ENCODE peak calls at places on chromosomes 12 and 14, in six cellular contexts. One of them, this sample, is unnamed.

GRCh38 chr12:92121826-92122225 is 23.8 kb downstream of the BTG1 start:
- DNase-seq in NCI-H1092: no peak
- DNase-seq in neural progenitor cell: no peak
- DNase-seq in CD4-positive, alpha-beta memory T cell: no peak
- DNase-seq in NCI-H345: no peak
- DNase-seq in stimulated activated CD4-positive, alpha-beta T cell treated with anti-CD3 and anti-CD28 coated beads, Interleukin-2, amount 100 ng/mL, for 4 hours: no peak
- DNase-seq in this sample: no peak

GRCh38 chr12:30613119-30613830 is 82.4 kb downstream of the IPO8 start:
- DNase-seq in CD4-positive, alpha-beta memory T cell: no peak
- DNase-seq in neural progenitor cell: peak; percentile 40
- DNase-seq in stimulated activated CD4-positive, alpha-beta T cell treated with anti-CD3 and anti-CD28 coated beads, Interleukin-2, amount 100 ng/mL, for 4 hours: no peak
- DNase-seq in NCI-H345: no peak
- DNase-seq in NCI-H1092: no peak
- DNase-seq in this sample: no peak

GRCh38 chr14:91084516-91084915 is 24.1 kb upstream of the RPS6KA5 start:
- DNase-seq in stimulated activated CD4-positive, alpha-beta T cell treated with anti-CD3 and anti-CD28 coated beads, Interleukin-2, amount 100 ng/mL, for 4 hours: no peak
- DNase-seq in NCI-H1092: no peak
- DNase-seq in CD4-positive, alpha-beta memory T cell: no peak
- DNase-seq in neural progenitor cell: no peak
- DNase-seq in NCI-H345: no peak
- DNase-seq in this sample: no peak

GRCh38 chr14:75274899-75275569 is 3.6 kb upstream of the FOS start:
- DNase-seq in stimulated activated CD4-positive, alpha-beta T cell treated with anti-CD3 and anti-CD28 coated beads, Interleukin-2, amount 100 ng/mL, for 4 hours: no peak
- DNase-seq in NCI-H1092: no peak
- DNase-seq in CD4-positive, alpha-beta memory T cell: peak; percentile 87
- DNase-seq in neural progenitor cell: no peak
- DNase-seq in NCI-H345: no peak
- DNase-seq in this sample: peak; percentile 92

GRCh38 chr14:94754391-94754942 is 15.4 kb downstream of the GSC start:
- DNase-seq in CD4-positive, alpha-beta memory T cell: no peak
- DNase-seq in NCI-H345: no peak
- DNase-seq in neural progenitor cell: no peak
- DNase-seq in stimulated activated CD4-positive, alpha-beta T cell treated with anti-CD3 and anti-CD28 coated beads, Interleukin-2, amount 100 ng/mL, for 4 hours: no peak
- DNase-seq in NCI-H1092: no peak
- DNase-seq in this sample: no peak

GRCh38 chr12:88391556-88391955 is 188.7 kb downstream of the KITLG start:
- DNase-seq in CD4-positive, alpha-beta memory T cell: no peak
- DNase-seq in neural progenitor cell: no peak
- DNase-seq in NCI-H345: no peak
- DNase-seq in stimulated activated CD4-positive, alpha-beta T cell treated with anti-CD3 and anti-CD28 coated beads, Interleukin-2, amount 100 ng/mL, for 4 hours: no peak
- DNase-seq in NCI-H1092: no peak
- DNase-seq in this sample: no peak

GRCh38 chr14:28695109-28695508 is 71.5 kb upstream of the FOXG1 start:
- DNase-seq in NCI-H1092: no peak
- DNase-seq in CD4-positive, alpha-beta memory T cell: no peak
- DNase-seq in NCI-H345: no peak
- DNase-seq in neural progenitor cell: no peak
- DNase-seq in stimulated activated CD4-positive, alpha-beta T cell treated with anti-CD3 and anti-CD28 coated beads, Interleukin-2, amount 100 ng/mL, for 4 hours: no peak
- DNase-seq in this sample: no peak

GRCh38 chr14:77623201-77623600 is 6.8 kb upstream of the SPTLC2 start:
- DNase-seq in NCI-H1092: no peak
- DNase-seq in stimulated activated CD4-positive, alpha-beta T cell treated with anti-CD3 and anti-CD28 coated beads, Interleukin-2, amount 100 ng/mL, for 4 hours: no peak
- DNase-seq in CD4-positive, alpha-beta memory T cell: no peak
- DNase-seq in NCI-H345: no peak
- DNase-seq in neural progenitor cell: no peak
- DNase-seq in this sample: no peak

GRCh38 chr12:22268406-22268805 is 66.1 kb downstream of the ST8SIA1 start:
- DNase-seq in NCI-H345: no peak
- DNase-seq in CD4-positive, alpha-beta memory T cell: no peak
- DNase-seq in neural progenitor cell: no peak
- DNase-seq in NCI-H1092: no peak
- DNase-seq in stimulated activated CD4-positive, alpha-beta T cell treated with anti-CD3 and anti-CD28 coated beads, Interleukin-2, amount 100 ng/mL, for 4 hours: no peak
- DNase-seq in this sample: no peak

GRCh38 chr12:115094163-115094816 is 410.3 kb upstream of the TBX3 start:
- DNase-seq in NCI-H1092: no peak
- DNase-seq in CD4-positive, alpha-beta memory T cell: no peak
- DNase-seq in NCI-H345: no peak
- DNase-seq in neural progenitor cell: no peak
- DNase-seq in stimulated activated CD4-positive, alpha-beta T cell treated with anti-CD3 and anti-CD28 coated beads, Interleukin-2, amount 100 ng/mL, for 4 hours: no peak
- DNase-seq in this sample: no peak

GRCh38 chr12:15563683-15564082 is 225.5 kb downstream of the EPS8 start:
- DNase-seq in stimulated activated CD4-positive, alpha-beta T cell treated with anti-CD3 and anti-CD28 coated beads, Interleukin-2, amount 100 ng/mL, for 4 hours: peak; percentile 27
- DNase-seq in NCI-H1092: no peak
- DNase-seq in neural progenitor cell: no peak
- DNase-seq in CD4-positive, alpha-beta memory T cell: peak; percentile 34
- DNase-seq in NCI-H345: no peak
- DNase-seq in this sample: peak; percentile 37